ENCODE peak calls at places on chromosomes 4 and X, in six cellular contexts. C, A, L, I, T and R are unnamed samples.
A peak's percentile ranks its signal among the peaks of the same experiment; 100 is the strongest.

GRCh38 chr4:26568446-26568994 is 15.4 kb upstream of the TBC1D19 start:
- DNase-seq in A (peak; percentile 96), L (no peak), I (no peak), T (no peak), C (no peak), R (no peak)

GRCh38 chr4:111453216-111453615 is 692.0 kb upstream of the FAM241A start:
- DNase-seq in L (no peak), I (no peak), A (no peak), T (no peak), C (no peak), R (no peak)

GRCh38 chrX:12970691-12971202 is 4.2 kb upstream of the TMSB4X start:
- DNase-seq in I (peak; percentile 24), A (peak; percentile 58), C (peak; percentile 80), L (no peak), T (no peak), R (peak; percentile 74)

GRCh38 chr4:61068745-61069144 is 131.4 kb upstream of the ADGRL3 start:
- DNase-seq in T (no peak), C (no peak), L (no peak), I (no peak), A (peak; percentile 6), R (no peak)

GRCh38 chr4:112765317-112765989 is 128.5 kb downstream of the LARP7 start:
- DNase-seq in I (peak; percentile 67), T (no peak), L (no peak), A (peak; percentile 24), C (peak; percentile 75), R (peak; percentile 78)

GRCh38 chr4:23305026-23305425 is 584.8 kb downstream of the PPARGC1A start:
- DNase-seq in A (no peak), I (no peak), T (no peak), C (no peak), L (no peak), R (no peak)

GRCh38 chrX:44482575-44482974 is 60.1 kb downstream of the FUNDC1 start:
- DNase-seq in C (no peak), L (no peak), T (no peak), I (no peak), A (no peak), R (no peak)

GRCh38 chr4:522911-523443 is 24.0 kb downstream of the PIGG start:
- DNase-seq in C (no peak), L (no peak), T (no peak), I (no peak), A (no peak), R (no peak)

GRCh38 chr4:79886557-79886956 is 186.5 kb downstream of the ANTXR2 start:
- DNase-seq in A (no peak), L (no peak), T (no peak), I (no peak), C (no peak), R (no peak)

GRCh38 chr4:24476209-24476781 is 108.1 kb downstream of the DHX15 start:
- DNase-seq in T (no peak), L (no peak), A (peak; percentile 30), C (peak; percentile 54), I (peak; percentile 43), R (peak; percentile 31)

GRCh38 chrX:41275661-41276609 is 58.0 kb upstream of the DDX3X start:
- DNase-seq in A (peak; percentile 74), C (peak; percentile 92), I (peak; percentile 78), L (peak; percentile 70), T (peak; percentile 62), R (peak; percentile 62)

GRCh38 chrX:119757979-119758681 is at the start of gene SOWAHD:
- DNase-seq in C (peak; percentile 85), T (peak; percentile 46), L (peak; percentile 74), I (peak; percentile 37), A (peak; percentile 44), R (peak; percentile 60)

GRCh38 chr4:183182873-183183725 is 84.0 kb downstream of the WWC2 start:
- DNase-seq in A (peak; percentile 91), C (peak; percentile 39), L (no peak), T (no peak), I (peak; percentile 4), R (peak; percentile 84)

GRCh38 chrX:2642146-2642545 is 48.9 kb upstream of the CD99 start:
- DNase-seq in C (no peak), A (no peak), I (no peak), L (no peak), T (no peak), R (no peak)

GRCh38 chr4:138051157-138051556 is 191.0 kb downstream of the SLC7A11 start:
- DNase-seq in T (no peak), C (no peak), A (peak; percentile 73), I (no peak), L (no peak), R (no peak)

GRCh38 chrX:2676794-2677675 is 14.1 kb upstream of the CD99 start:
- DNase-seq in L (no peak), I (no peak), C (no peak), A (peak; percentile 63), T (no peak), R (no peak)